ENCODE peak calls at places on chromosomes 5 and 9, in ten cellular contexts. V is activated T-cell treated with anti-CD3 and anti-CD28 coated beads for 1 hour; M is stimulated activated CD4-positive, alpha-beta T cell treated with anti-CD3 and anti-CD28 coated beads, Interleukin-2, amount 100 ng/mL, for 24 hours; C is dorsolateral prefrontal cortex; H is AG04450; S is AG09309; K is NCI-H524; D is ecto neural progenitor cell; P is GM13977; B is NCI-H1092. Q is an unnamed sample.

GRCh38 chr9:114083693-114084092 is 5.6 kb upstream of the AMBP start:
- DNase-seq in K (no peak), V (no peak), C (no peak), H (no peak), S (no peak), P (no peak), B (no peak), M (no peak), D (peak), Q (no peak)

GRCh38 chr5:68242743-68243142 is 27.2 kb downstream of the PIK3R1 start:
- DNase-seq in V (no peak), M (no peak), C (no peak), B (no peak), H (no peak), K (no peak), S (no peak), P (no peak), D (no peak), Q (no peak)

GRCh38 chr9:16964228-16964627 is 93.8 kb upstream of the BNC2 start:
- DNase-seq in S (peak), B (no peak), M (no peak), H (peak), P (no peak), C (no peak), D (no peak), K (no peak), V (no peak), Q (no peak)

GRCh38 chr9:13351768-13352386 is 72.4 kb upstream of the MPDZ start:
- DNase-seq in V (no peak), B (peak), S (peak), C (no peak), D (no peak), K (peak), H (peak), M (no peak), P (peak), Q (no peak)

GRCh38 chr5:125083932-125084331 is 337.5 kb upstream of the ZNF608 start:
- DNase-seq in M (no peak), H (peak), K (no peak), S (peak), C (no peak), B (no peak), D (no peak), V (no peak), P (no peak), Q (no peak)

GRCh38 chr9:98411981-98412561 is 156.6 kb upstream of the TBC1D2 start:
- DNase-seq in C (no peak), H (no peak), D (no peak), M (no peak), V (no peak), K (no peak), P (no peak), S (no peak), B (no peak), Q (no peak)

GRCh38 chr5:37836173-37837100 is 3.4 kb downstream of the GDNF start:
- DNase-seq in K (peak), V (no peak), S (no peak), M (no peak), H (no peak), C (peak), D (peak), B (no peak), P (peak), Q (no peak)

GRCh38 chr5:160118349-160119141 is 705 bp downstream of the PWWP2A start:
- DNase-seq in B (peak), D (no peak), C (peak), P (peak), M (peak), H (no peak), S (no peak), V (peak), K (peak), Q (peak)

GRCh38 chr5:53944981-53945380 is 365.4 kb downstream of the ARL15 start:
- DNase-seq in S (no peak), M (no peak), D (no peak), P (no peak), C (no peak), V (no peak), H (no peak), K (no peak), B (no peak), Q (no peak)

GRCh38 chr5:143495823-143496275 is 92.4 kb upstream of the NR3C1 start:
- DNase-seq in C (no peak), K (peak), D (no peak), B (peak), P (no peak), S (peak), H (no peak), M (no peak), V (no peak), Q (no peak)

GRCh38 chr9:119811030-119811429 is 441.8 kb upstream of the BRINP1 start:
- DNase-seq in C (peak), S (peak), V (no peak), B (no peak), D (no peak), P (no peak), M (no peak), H (no peak), K (no peak), Q (no peak)

GRCh38 chr5:160020969-160021368 is 12.0 kb downstream of the TTC1 start:
- DNase-seq in P (no peak), V (no peak), M (no peak), H (no peak), K (no peak), D (no peak), B (no peak), C (no peak), S (no peak), Q (no peak)

GRCh38 chr5:145237843-145238242 is 597.3 kb downstream of the PRELID2 start:
- DNase-seq in B (peak), S (peak), D (peak), K (peak), C (no peak), H (no peak), M (no peak), P (peak), V (no peak), Q (no peak)

GRCh38 chr9:137458194-137459146 is 664 bp downstream of the NSMF start:
- DNase-seq in B (peak), S (no peak), H (no peak), P (no peak), V (no peak), M (no peak), D (peak), C (peak), K (peak), Q (no peak)

GRCh38 chr5:76571595-76571994 is 51.6 kb downstream of the F2RL2 start:
- DNase-seq in K (no peak), M (no peak), S (no peak), V (no peak), C (no peak), B (no peak), H (no peak), P (no peak), D (no peak), Q (no peak)

GRCh38 chr9:119961774-119962408 is 592.7 kb upstream of the BRINP1 start:
- DNase-seq in M (no peak), B (no peak), K (peak), H (no peak), D (peak), C (no peak), P (peak), S (no peak), V (no peak), Q (peak)

GRCh38 chr5:38780950-38781349 is 64.9 kb upstream of the OSMR start:
- DNase-seq in C (peak), D (no peak), B (no peak), S (no peak), V (no peak), K (peak), P (no peak), H (peak), M (no peak), Q (peak)

GRCh38 chr9:93810028-93810971 is 144.9 kb downstream of the BARX1 start:
- DNase-seq in C (no peak), H (no peak), M (no peak), V (no peak), S (no peak), P (peak), D (peak), B (no peak), K (no peak), Q (peak)

GRCh38 chr5:96226941-96227552 is 206.0 kb downstream of the PCSK1 start:
- DNase-seq in V (no peak), M (no peak), D (no peak), C (peak), P (no peak), H (peak), K (no peak), S (peak), B (no peak), Q (peak)

GRCh38 chr5:82765765-82766164 is 311.4 kb downstream of the TMEM167A start:
- DNase-seq in B (no peak), V (no peak), K (no peak), C (no peak), P (no peak), D (no peak), M (no peak), H (no peak), S (no peak), Q (no peak)